ENCODE peak calls at places on chromosomes 4 and X, in six cellular contexts. One of them, this sample, is unnamed.

GRCh38 chrX:46381630-46382029 is 163.6 kb downstream of the ZNF674 start:
- DNase-seq in Peyer's patch: no peak
- DNase-seq in prostate gland: no peak
- DNase-seq in uterus: no peak
- DNase-seq in IMR-90: peak; percentile 17
- DNase-seq in fibroblast of lung: no peak
- DNase-seq in this sample: peak; percentile 23

GRCh38 chrX:153963546-153963945 is 8.1 kb downstream of the HCFC1 start:
- DNase-seq in Peyer's patch: no peak
- DNase-seq in prostate gland: no peak
- DNase-seq in uterus: no peak
- DNase-seq in IMR-90: no peak
- DNase-seq in fibroblast of lung: no peak
- DNase-seq in this sample: no peak

GRCh38 chr4:26473893-26474292 is 16.4 kb downstream of the CCKAR start:
- DNase-seq in Peyer's patch: no peak
- DNase-seq in prostate gland: no peak
- DNase-seq in uterus: no peak
- DNase-seq in IMR-90: no peak
- DNase-seq in fibroblast of lung: no peak
- DNase-seq in this sample: no peak

GRCh38 chr4:151850751-151851150 is 89.9 kb upstream of the GATB start:
- DNase-seq in Peyer's patch: no peak
- DNase-seq in prostate gland: no peak
- DNase-seq in uterus: no peak
- DNase-seq in IMR-90: no peak
- DNase-seq in fibroblast of lung: peak; percentile 57
- DNase-seq in this sample: no peak

GRCh38 chrX:19382500-19383145 is 38.9 kb downstream of the PDHA1 start:
- DNase-seq in Peyer's patch: peak; percentile 34
- DNase-seq in prostate gland: peak; percentile 7
- DNase-seq in uterus: no peak
- DNase-seq in IMR-90: peak; percentile 32
- DNase-seq in fibroblast of lung: peak; percentile 37
- DNase-seq in this sample: peak; percentile 54

GRCh38 chrX:19839770-19840254 is 47.6 kb downstream of the SH3KBP1 start:
- DNase-seq in Peyer's patch: no peak
- DNase-seq in prostate gland: no peak
- DNase-seq in uterus: no peak
- DNase-seq in IMR-90: no peak
- DNase-seq in fibroblast of lung: no peak
- DNase-seq in this sample: no peak

GRCh38 chrX:140822184-140822583 is 112.6 kb downstream of the LINC00632 start:
- DNase-seq in Peyer's patch: no peak
- DNase-seq in prostate gland: no peak
- DNase-seq in uterus: no peak
- DNase-seq in IMR-90: no peak
- DNase-seq in fibroblast of lung: no peak
- DNase-seq in this sample: no peak

GRCh38 chr4:137363496-137363895 is 168.8 kb downstream of the PCDH18 start:
- DNase-seq in Peyer's patch: no peak
- DNase-seq in prostate gland: no peak
- DNase-seq in uterus: no peak
- DNase-seq in IMR-90: no peak
- DNase-seq in fibroblast of lung: peak; percentile 42
- DNase-seq in this sample: no peak

GRCh38 chr4:152352645-152353116 is 183.2 kb downstream of the FBXW7 start:
- DNase-seq in Peyer's patch: peak; percentile 26
- DNase-seq in prostate gland: peak; percentile 72
- DNase-seq in uterus: peak; percentile 70
- DNase-seq in IMR-90: peak; percentile 97
- DNase-seq in fibroblast of lung: peak; percentile 96
- DNase-seq in this sample: peak; percentile 71

GRCh38 chrX:26574208-26574607 is 358.2 kb downstream of the MAGEB5 start:
- DNase-seq in Peyer's patch: no peak
- DNase-seq in prostate gland: no peak
- DNase-seq in uterus: no peak
- DNase-seq in IMR-90: peak; percentile 40
- DNase-seq in fibroblast of lung: peak; percentile 29
- DNase-seq in this sample: no peak

GRCh38 chr4:139768913-139769312 is 103.3 kb downstream of the MGST2 start:
- DNase-seq in Peyer's patch: no peak
- DNase-seq in prostate gland: no peak
- DNase-seq in uterus: no peak
- DNase-seq in IMR-90: no peak
- DNase-seq in fibroblast of lung: no peak
- DNase-seq in this sample: peak; percentile 30

GRCh38 chr4:2977116-2978097 is 14.0 kb downstream of the GRK4 start:
- DNase-seq in Peyer's patch: no peak
- DNase-seq in prostate gland: no peak
- DNase-seq in uterus: no peak
- DNase-seq in IMR-90: peak; percentile 56
- DNase-seq in fibroblast of lung: peak; percentile 37
- DNase-seq in this sample: no peak

GRCh38 chr4:169383724-169384123 is 113.0 kb upstream of the SH3RF1 start:
- DNase-seq in Peyer's patch: no peak
- DNase-seq in prostate gland: no peak
- DNase-seq in uterus: no peak
- DNase-seq in IMR-90: peak; percentile 97
- DNase-seq in fibroblast of lung: peak; percentile 99
- DNase-seq in this sample: no peak

GRCh38 chr4:103199009-103199408 is 866 bp upstream of the CENPE start:
- DNase-seq in Peyer's patch: no peak
- DNase-seq in prostate gland: no peak
- DNase-seq in uterus: no peak
- DNase-seq in IMR-90: no peak
- DNase-seq in fibroblast of lung: no peak
- DNase-seq in this sample: no peak

GRCh38 chr4:158170691-158171455 is 2.0 kb downstream of the GASK1B start:
- DNase-seq in Peyer's patch: peak; percentile 17
- DNase-seq in prostate gland: peak; percentile 84
- DNase-seq in uterus: peak; percentile 71
- DNase-seq in IMR-90: peak; percentile 23
- DNase-seq in fibroblast of lung: peak; percentile 34
- DNase-seq in this sample: peak; percentile 80

GRCh38 chr4:26736621-26737020 is 124.0 kb upstream of the STIM2 start:
- DNase-seq in Peyer's patch: no peak
- DNase-seq in prostate gland: no peak
- DNase-seq in uterus: no peak
- DNase-seq in IMR-90: peak; percentile 77
- DNase-seq in fibroblast of lung: no peak
- DNase-seq in this sample: no peak

GRCh38 chr4:184950926-184951325 is 67.4 kb upstream of the HELT start:
- DNase-seq in Peyer's patch: peak; percentile 10
- DNase-seq in prostate gland: no peak
- DNase-seq in uterus: no peak
- DNase-seq in IMR-90: no peak
- DNase-seq in fibroblast of lung: no peak
- DNase-seq in this sample: no peak

GRCh38 chr4:9980898-9981297 is 40.4 kb downstream of the SLC2A9 start:
- DNase-seq in Peyer's patch: no peak
- DNase-seq in prostate gland: no peak
- DNase-seq in uterus: no peak
- DNase-seq in IMR-90: no peak
- DNase-seq in fibroblast of lung: no peak
- DNase-seq in this sample: no peak

GRCh38 chr4:173399016-173399415 is at the start of gene SCRG1:
- DNase-seq in Peyer's patch: no peak
- DNase-seq in prostate gland: peak; percentile 27
- DNase-seq in uterus: peak; percentile 51
- DNase-seq in IMR-90: peak; percentile 4
- DNase-seq in fibroblast of lung: peak; percentile 13
- DNase-seq in this sample: no peak

GRCh38 chrX:52923781-52924241 is 26.7 kb downstream of the FAM156B start:
- DNase-seq in Peyer's patch: no peak
- DNase-seq in prostate gland: no peak
- DNase-seq in uterus: no peak
- DNase-seq in IMR-90: peak; percentile 69
- DNase-seq in fibroblast of lung: peak; percentile 56
- DNase-seq in this sample: no peak

GRCh38 chr4:7854697-7855370 is 84.8 kb downstream of the AFAP1 start:
- DNase-seq in Peyer's patch: peak; percentile 38
- DNase-seq in prostate gland: no peak
- DNase-seq in uterus: no peak
- DNase-seq in IMR-90: no peak
- DNase-seq in fibroblast of lung: no peak
- DNase-seq in this sample: no peak

GRCh38 chr4:3501825-3502425 is 30.3 kb downstream of the LRPAP1 start:
- DNase-seq in Peyer's patch: no peak
- DNase-seq in prostate gland: no peak
- DNase-seq in uterus: no peak
- DNase-seq in IMR-90: no peak
- DNase-seq in fibroblast of lung: no peak
- DNase-seq in this sample: no peak

GRCh38 chr4:186820371-186820990 is 96.8 kb upstream of the FAT1 start:
- DNase-seq in Peyer's patch: no peak
- DNase-seq in prostate gland: no peak
- DNase-seq in uterus: no peak
- DNase-seq in IMR-90: peak; percentile 61
- DNase-seq in fibroblast of lung: peak; percentile 70
- DNase-seq in this sample: no peak

GRCh38 chr4:116357758-116358157 is 727.6 kb downstream of the TRAM1L1 start:
- DNase-seq in Peyer's patch: no peak
- DNase-seq in prostate gland: no peak
- DNase-seq in uterus: no peak
- DNase-seq in IMR-90: no peak
- DNase-seq in fibroblast of lung: no peak
- DNase-seq in this sample: no peak

GRCh38 chrX:114611018-114611619 is 27.2 kb downstream of the HTR2C start:
- DNase-seq in Peyer's patch: peak; percentile 20
- DNase-seq in prostate gland: peak; percentile 4
- DNase-seq in uterus: no peak
- DNase-seq in IMR-90: peak; percentile 35
- DNase-seq in fibroblast of lung: peak; percentile 51
- DNase-seq in this sample: no peak

GRCh38 chrX:119067023-119067739 is 5.6 kb upstream of the CT47C1 start:
- DNase-seq in Peyer's patch: peak; percentile 37
- DNase-seq in prostate gland: peak; percentile 16
- DNase-seq in uterus: peak; percentile 67
- DNase-seq in IMR-90: peak; percentile 49
- DNase-seq in fibroblast of lung: peak; percentile 62
- DNase-seq in this sample: peak; percentile 35

GRCh38 chr4:183961772-183962171 is 56.7 kb downstream of the STOX2 start:
- DNase-seq in Peyer's patch: no peak
- DNase-seq in prostate gland: no peak
- DNase-seq in uterus: no peak
- DNase-seq in IMR-90: no peak
- DNase-seq in fibroblast of lung: no peak
- DNase-seq in this sample: no peak

GRCh38 chr4:38509551-38509950 is 154.4 kb upstream of the KLF3 start:
- DNase-seq in Peyer's patch: peak; percentile 27
- DNase-seq in prostate gland: no peak
- DNase-seq in uterus: no peak
- DNase-seq in IMR-90: no peak
- DNase-seq in fibroblast of lung: no peak
- DNase-seq in this sample: no peak
- H3K4me1 ChIP-seq in Peyer's patch: no peaks in the 10 kb centered on the region
- H3K4me1 ChIP-seq in prostate gland: no peaks in the 10 kb centered on the region
- H3K4me1 ChIP-seq in uterus: no peaks in the 10 kb centered on the region
- H3K4me1 ChIP-seq in IMR-90: no peaks in the 10 kb centered on the region
- H3K4me1 ChIP-seq in fibroblast of lung: no peaks in the 10 kb centered on the region
- H3K4me1 ChIP-seq in this sample: no peaks in the 10 kb centered on the region

DNA sequence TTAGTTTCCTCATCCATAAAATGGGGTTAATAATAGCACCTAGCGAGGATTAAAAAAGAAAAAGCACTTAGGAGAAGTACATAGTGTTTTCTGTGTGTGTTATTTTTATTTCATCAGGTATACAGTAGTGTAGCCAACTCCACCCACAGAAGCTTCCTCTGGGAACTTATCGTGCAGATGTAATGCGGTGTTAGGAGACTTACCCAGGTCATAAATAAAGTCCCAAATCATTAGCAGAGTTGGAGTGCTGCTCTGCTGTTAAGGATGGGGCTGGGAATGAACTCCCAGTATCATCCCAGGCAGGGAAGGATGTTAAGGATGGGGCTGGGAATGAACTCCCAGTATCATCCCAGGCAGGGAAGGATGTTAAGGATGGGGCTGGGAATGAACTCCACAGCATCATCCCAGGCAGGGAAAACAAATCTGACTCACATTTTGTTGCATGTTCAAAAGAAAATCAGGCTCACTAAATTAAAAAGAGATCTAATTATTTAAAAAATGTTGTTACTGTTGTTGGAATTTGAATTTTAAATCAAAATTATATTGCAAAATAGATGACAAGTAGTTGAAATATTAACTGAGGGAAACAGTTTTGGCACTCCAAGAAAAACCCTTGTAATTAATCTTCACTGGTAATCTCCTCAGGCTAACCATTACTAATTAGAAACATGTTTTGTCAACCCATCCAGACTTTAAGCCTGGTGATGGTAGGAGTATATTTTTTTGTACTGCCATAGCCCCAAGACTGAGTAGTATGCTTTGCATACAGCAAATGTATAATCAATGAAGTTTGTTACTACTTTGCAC is 10.2 kb upstream of the SFRP2 start:
- DNase-seq in Peyer's patch: no peak
- DNase-seq in prostate gland: no peak
- DNase-seq in uterus: no peak
- DNase-seq in IMR-90: no peak
- DNase-seq in fibroblast of lung: no peak
- DNase-seq in this sample: no peak
- H3K4me3 ChIP-seq in Peyer's patch: no peak overlapping the region
- H3K4me3 ChIP-seq in prostate gland: no peak overlapping the region
- H3K4me3 ChIP-seq in uterus: no peak overlapping the region
- H3K4me3 ChIP-seq in IMR-90: no peak overlapping the region
- H3K4me3 ChIP-seq in fibroblast of lung: no peak overlapping the region
- H3K4me3 ChIP-seq in this sample: no peak overlapping the region

GRCh38 chr4:180828455-180829018 is 1414.7 kb upstream of the TENM3 start:
- DNase-seq in Peyer's patch: no peak
- DNase-seq in prostate gland: peak; percentile 10
- DNase-seq in uterus: no peak
- DNase-seq in IMR-90: peak; percentile 83
- DNase-seq in fibroblast of lung: peak; percentile 91
- DNase-seq in this sample: no peak
- TF ChIP-seq CTCF in Peyer's patch: peak; percentile 51
- TF ChIP-seq CTCF in prostate gland: no peak
- TF ChIP-seq CTCF in uterus: peak; percentile 49
- TF ChIP-seq CTCF in IMR-90: peak; percentile 86
- TF ChIP-seq CTCF in fibroblast of lung: peak; percentile 56
- TF ChIP-seq CTCF in this sample: peak; percentile 51

DNA sequence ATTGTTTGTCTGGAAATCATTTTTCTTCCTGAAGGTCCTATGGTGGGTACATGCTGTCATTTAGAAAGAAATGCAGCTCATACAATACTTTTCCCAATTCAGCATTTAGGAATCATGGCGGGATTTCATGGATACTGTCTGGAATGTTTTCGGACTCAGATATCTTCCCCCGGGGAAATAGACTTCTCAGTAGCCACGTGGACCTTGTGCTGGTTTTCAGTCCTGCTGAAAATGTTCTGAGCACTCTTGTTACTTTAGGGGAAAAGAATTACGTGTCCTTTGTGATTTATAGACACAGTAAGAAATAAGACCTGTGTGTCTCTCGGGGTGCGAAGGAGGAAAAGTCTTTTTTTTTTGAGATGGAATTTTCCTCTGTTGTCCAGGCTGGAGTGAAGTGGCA is 3.8 kb downstream of the CD99 start:
- DNase-seq in Peyer's patch: no peak
- DNase-seq in prostate gland: no peak
- DNase-seq in uterus: no peak
- DNase-seq in IMR-90: no peak
- DNase-seq in fibroblast of lung: no peak
- DNase-seq in this sample: no peak
- H3K4me1 ChIP-seq in Peyer's patch: no peaks in the 10 kb centered on the region
- H3K4me1 ChIP-seq in prostate gland: peaks cover 9% of the 10 kb centered on the region
- H3K4me1 ChIP-seq in uterus: peaks cover 6% of the 10 kb centered on the region
- H3K4me1 ChIP-seq in IMR-90: peaks cover 14% of the 10 kb centered on the region
- H3K4me1 ChIP-seq in fibroblast of lung: peaks cover 19% of the 10 kb centered on the region
- H3K4me1 ChIP-seq in this sample: peaks cover 13% of the 10 kb centered on the region